ENCODE peak calls at places on chromosomes 6 and 20, in ten cellular contexts. R is Calu3; L is iPS DF 6.9; H is stimulated activated CD8-positive, alpha-beta memory T cell treated with anti-CD3 and anti-CD28 coated beads, Interleukin-2, amount 100 ng/mL, for 1 hour; D is NCI-H748 treated with DMSO at 0.1 percent for 48 hours; A is HFFc6; E is GM19239; S is T-cell; O is COR-L47; P is foreskin fibroblast. C is an unnamed sample.

GRCh38 chr20:64138276-64138815 is 25.9 kb upstream of the MYT1 start:
- DNase-seq in P (no peak), A (no peak), S (no peak), O (no peak), L (no peak), H (no peak), R (no peak), D (no peak), E (no peak), C (no peak)

GRCh38 chr6:82072113-82072512 is 175.4 kb downstream of the IBTK start:
- DNase-seq in D (peak; percentile 97), E (no peak), S (no peak), R (no peak), H (no peak), L (no peak), O (peak; percentile 91), A (no peak), P (peak; percentile 66), C (no peak)

GRCh38 chr6:48881551-48881950 is 581.5 kb downstream of the MMUT start:
- DNase-seq in A (no peak), S (no peak), P (peak; percentile 19), L (no peak), R (no peak), O (no peak), E (no peak), H (no peak), D (no peak), C (no peak)

GRCh38 chr20:20500312-20500711 is 132.4 kb downstream of the INSM1 start:
- DNase-seq in P (no peak), E (no peak), O (no peak), L (no peak), A (no peak), H (no peak), S (no peak), D (no peak), R (no peak), C (no peak)

GRCh38 chr20:32513031-32513866 is 71.9 kb downstream of the NOL4L start:
- DNase-seq in E (no peak), D (no peak), L (no peak), H (no peak), A (no peak), P (no peak), S (no peak), R (no peak), O (no peak), C (no peak)

GRCh38 chr6:111775145-111775936 is 97.9 kb downstream of the FYN start:
- DNase-seq in S (no peak), A (no peak), O (no peak), D (no peak), P (no peak), H (no peak), R (no peak), L (no peak), E (no peak), C (no peak)

GRCh38 chr20:24779166-24779565 is 169.9 kb upstream of the CST7 start:
- DNase-seq in S (no peak), L (no peak), E (no peak), O (peak; percentile 89), A (no peak), P (no peak), H (no peak), D (no peak), R (no peak), C (no peak)

GRCh38 chr6:145310116-145310515 is 425.2 kb downstream of the EPM2A start:
- DNase-seq in E (no peak), S (no peak), O (no peak), P (peak; percentile 66), L (no peak), R (no peak), D (peak; percentile 57), A (peak; percentile 68), H (no peak), C (no peak)

GRCh38 chr6:157561929-157562810 is 181.2 kb downstream of the ZDHHC14 start:
- DNase-seq in L (no peak), A (no peak), O (no peak), E (no peak), R (no peak), S (no peak), D (no peak), H (no peak), P (no peak), C (no peak)

GRCh38 chr6:219641-220198 is 72.6 kb upstream of the DUSP22 start:
- DNase-seq in L (no peak), A (no peak), R (peak; percentile 17), E (no peak), D (no peak), O (no peak), S (no peak), P (peak; percentile 34), H (no peak), C (no peak)

GRCh38 chr20:10716855-10717254 is 43.1 kb upstream of the JAG1 start:
- DNase-seq in H (no peak), E (no peak), A (no peak), R (no peak), S (no peak), L (no peak), D (no peak), P (peak; percentile 41), O (peak; percentile 26), C (no peak)

GRCh38 chr6:28742668-28743270 is 181.0 kb downstream of the TRIM27 start:
- DNase-seq in L (no peak), R (no peak), E (no peak), O (peak; percentile 12), P (peak; percentile 67), A (peak; percentile 79), H (no peak), D (peak; percentile 78), S (no peak), C (no peak)

GRCh38 chr20:62758226-62758912 is 37.9 kb upstream of the MRGBP start:
- DNase-seq in P (no peak), L (no peak), O (no peak), H (no peak), A (no peak), D (no peak), S (no peak), E (no peak), R (no peak), C (no peak)

GRCh38 chr6:144151010-144151727 is 852 bp downstream of the STX11 start:
- DNase-seq in E (no peak), D (no peak), A (no peak), H (peak; percentile 30), S (peak; percentile 42), P (peak; percentile 37), L (no peak), O (no peak), R (no peak), C (no peak)

GRCh38 chr20:63525968-63526367 is 5.4 kb downstream of the PPDPF start:
- DNase-seq in P (no peak), D (no peak), L (no peak), E (no peak), H (no peak), S (no peak), R (no peak), O (no peak), A (no peak), C (no peak)

GRCh38 chr20:2700913-2701620 is 8.5 kb downstream of the EBF4 start:
- DNase-seq in P (no peak), S (no peak), H (no peak), E (no peak), O (no peak), D (no peak), A (no peak), L (no peak), R (no peak), C (no peak)

GRCh38 chr6:158559895-158560786 is at the start of gene TMEM181:
- DNase-seq in A (peak; percentile 64), H (peak; percentile 78), R (peak; percentile 86), P (peak; percentile 96), D (peak; percentile 62), E (peak; percentile 84), L (no peak), O (peak; percentile 53), S (peak; percentile 89), C (no peak)

GRCh38 chr6:47473791-47474351 is 3.7 kb upstream of the CD2AP start:
- DNase-seq in E (no peak), R (no peak), H (no peak), A (no peak), D (no peak), L (no peak), S (no peak), O (no peak), P (no peak), C (no peak)

GRCh38 chr6:55836945-55837344 is 38.4 kb downstream of the BMP5 start:
- DNase-seq in R (no peak), L (no peak), E (no peak), P (no peak), D (no peak), H (no peak), A (no peak), O (no peak), S (no peak), C (no peak)

GRCh38 chr20:21244808-21245207 is 58.3 kb upstream of the XRN2 start:
- DNase-seq in A (no peak), P (no peak), H (no peak), E (no peak), R (no peak), D (no peak), S (no peak), L (no peak), O (no peak), C (no peak)

GRCh38 chr20:40897177-40897700 is 131.4 kb upstream of the TOP1 start:
- DNase-seq in H (no peak), P (peak; percentile 90), S (no peak), O (no peak), D (no peak), E (no peak), A (peak; percentile 9), R (no peak), L (no peak), C (no peak)

GRCh38 chr6:20404641-20405032 is 3.0 kb downstream of the E2F3 start:
- DNase-seq in D (peak; percentile 54), O (peak; percentile 70), P (peak; percentile 71), S (peak; percentile 63), H (no peak), A (peak; percentile 74), E (peak; percentile 36), L (no peak), R (peak; percentile 84), C (no peak)

GRCh38 chr20:32439132-32439829 is 81.2 kb downstream of the ASXL1 start:
- DNase-seq in L (no peak), S (no peak), D (no peak), E (no peak), R (no peak), O (no peak), H (no peak), P (peak; percentile 76), A (peak; percentile 87), C (no peak)

GRCh38 chr6:35085359-35086281 is 55.5 kb downstream of the TCP11 start:
- DNase-seq in S (no peak), O (no peak), H (no peak), P (no peak), E (no peak), A (no peak), R (no peak), L (no peak), D (no peak), C (no peak)

GRCh38 chr20:41865938-41866337 is 247.8 kb upstream of the CHD6 start:
- DNase-seq in P (no peak), O (no peak), E (no peak), L (no peak), A (no peak), D (no peak), H (no peak), R (no peak), S (no peak), C (no peak)

GRCh38 chr6:14722001-14722567 is 523.8 kb upstream of the JARID2 start:
- DNase-seq in E (no peak), O (no peak), D (no peak), P (no peak), H (no peak), L (no peak), A (no peak), S (no peak), R (no peak), C (no peak)

C was measured in iPS DF 19.7.